ENCODE peak calls at places on chromosomes 16 and 17, in eight cellular contexts. One of them, this sample, is unnamed.

GRCh38 chr16:497258-497657 is 30.3 kb upstream of the CAPN15 start:
- DNase-seq in foreskin fibroblast: no peak
- DNase-seq in activated CD4-positive, alpha-beta T cell treated with anti-CD3 and anti-CD28 coated beads, Interleukin-2, amount 50 U/mL, for 1 hour: no peak
- DNase-seq in NCI-H1105 treated with DMSO at 0.1 percent for 48 hours: no peak
- DNase-seq in mucosa of descending colon: no peak
- DNase-seq in central memory CD8-positive, alpha-beta T cell: no peak
- DNase-seq in neural crest cell: no peak
- DNase-seq in iPS DF 19.7: no peak
- DNase-seq in this sample: no peak

GRCh38 chr17:80575057-80575875 is 30.6 kb downstream of the RPTOR start:
- DNase-seq in foreskin fibroblast: peak; percentile 68
- DNase-seq in activated CD4-positive, alpha-beta T cell treated with anti-CD3 and anti-CD28 coated beads, Interleukin-2, amount 50 U/mL, for 1 hour: peak; percentile 94
- DNase-seq in NCI-H1105 treated with DMSO at 0.1 percent for 48 hours: peak; percentile 26
- DNase-seq in mucosa of descending colon: peak; percentile 93
- DNase-seq in central memory CD8-positive, alpha-beta T cell: peak; percentile 80
- DNase-seq in neural crest cell: peak; percentile 98
- DNase-seq in iPS DF 19.7: peak; percentile 35
- DNase-seq in this sample: peak; percentile 66

GRCh38 chr17:18224053-18224427 is 1.4 kb upstream of the LLGL1 start:
- DNase-seq in foreskin fibroblast: no peak
- DNase-seq in activated CD4-positive, alpha-beta T cell treated with anti-CD3 and anti-CD28 coated beads, Interleukin-2, amount 50 U/mL, for 1 hour: no peak
- DNase-seq in NCI-H1105 treated with DMSO at 0.1 percent for 48 hours: no peak
- DNase-seq in mucosa of descending colon: no peak
- DNase-seq in central memory CD8-positive, alpha-beta T cell: no peak
- DNase-seq in neural crest cell: no peak
- DNase-seq in iPS DF 19.7: no peak
- DNase-seq in this sample: no peak

GRCh38 chr17:39838057-39838456 is 26.1 kb downstream of the IKZF3 start:
- DNase-seq in foreskin fibroblast: no peak
- DNase-seq in activated CD4-positive, alpha-beta T cell treated with anti-CD3 and anti-CD28 coated beads, Interleukin-2, amount 50 U/mL, for 1 hour: no peak
- DNase-seq in NCI-H1105 treated with DMSO at 0.1 percent for 48 hours: no peak
- DNase-seq in mucosa of descending colon: no peak
- DNase-seq in central memory CD8-positive, alpha-beta T cell: no peak
- DNase-seq in neural crest cell: no peak
- DNase-seq in iPS DF 19.7: no peak
- DNase-seq in this sample: no peak

GRCh38 chr17:37221865-37222264 is 153.9 kb upstream of the C17orf78 start:
- DNase-seq in foreskin fibroblast: no peak
- DNase-seq in activated CD4-positive, alpha-beta T cell treated with anti-CD3 and anti-CD28 coated beads, Interleukin-2, amount 50 U/mL, for 1 hour: no peak
- DNase-seq in NCI-H1105 treated with DMSO at 0.1 percent for 48 hours: no peak
- DNase-seq in mucosa of descending colon: no peak
- DNase-seq in central memory CD8-positive, alpha-beta T cell: no peak
- DNase-seq in neural crest cell: no peak
- DNase-seq in iPS DF 19.7: no peak
- DNase-seq in this sample: no peak

GRCh38 chr16:70588565-70588964 is 57.8 kb upstream of the IL34 start:
- DNase-seq in foreskin fibroblast: no peak
- DNase-seq in activated CD4-positive, alpha-beta T cell treated with anti-CD3 and anti-CD28 coated beads, Interleukin-2, amount 50 U/mL, for 1 hour: no peak
- DNase-seq in NCI-H1105 treated with DMSO at 0.1 percent for 48 hours: no peak
- DNase-seq in mucosa of descending colon: no peak
- DNase-seq in central memory CD8-positive, alpha-beta T cell: no peak
- DNase-seq in neural crest cell: no peak
- DNase-seq in iPS DF 19.7: no peak
- DNase-seq in this sample: no peak

GRCh38 chr16:56470666-56471065 is 19.3 kb downstream of the OGFOD1 start:
- DNase-seq in foreskin fibroblast: no peak
- DNase-seq in activated CD4-positive, alpha-beta T cell treated with anti-CD3 and anti-CD28 coated beads, Interleukin-2, amount 50 U/mL, for 1 hour: no peak
- DNase-seq in NCI-H1105 treated with DMSO at 0.1 percent for 48 hours: no peak
- DNase-seq in mucosa of descending colon: no peak
- DNase-seq in central memory CD8-positive, alpha-beta T cell: no peak
- DNase-seq in neural crest cell: no peak
- DNase-seq in iPS DF 19.7: no peak
- DNase-seq in this sample: no peak

GRCh38 chr16:87582221-87582965 is 19.9 kb upstream of the JPH3 start:
- DNase-seq in foreskin fibroblast: peak; percentile 69
- DNase-seq in activated CD4-positive, alpha-beta T cell treated with anti-CD3 and anti-CD28 coated beads, Interleukin-2, amount 50 U/mL, for 1 hour: no peak
- DNase-seq in NCI-H1105 treated with DMSO at 0.1 percent for 48 hours: no peak
- DNase-seq in mucosa of descending colon: peak; percentile 45
- DNase-seq in central memory CD8-positive, alpha-beta T cell: no peak
- DNase-seq in neural crest cell: no peak
- DNase-seq in iPS DF 19.7: no peak
- DNase-seq in this sample: peak; percentile 39

GRCh38 chr16:72051818-72052217 is 2.5 kb upstream of the HP start:
- DNase-seq in foreskin fibroblast: no peak
- DNase-seq in activated CD4-positive, alpha-beta T cell treated with anti-CD3 and anti-CD28 coated beads, Interleukin-2, amount 50 U/mL, for 1 hour: no peak
- DNase-seq in NCI-H1105 treated with DMSO at 0.1 percent for 48 hours: no peak
- DNase-seq in mucosa of descending colon: no peak
- DNase-seq in central memory CD8-positive, alpha-beta T cell: no peak
- DNase-seq in neural crest cell: no peak
- DNase-seq in iPS DF 19.7: no peak
- DNase-seq in this sample: no peak

GRCh38 chr17:56658648-56659047 is 65.1 kb downstream of the NOG start:
- DNase-seq in foreskin fibroblast: no peak
- DNase-seq in activated CD4-positive, alpha-beta T cell treated with anti-CD3 and anti-CD28 coated beads, Interleukin-2, amount 50 U/mL, for 1 hour: no peak
- DNase-seq in NCI-H1105 treated with DMSO at 0.1 percent for 48 hours: no peak
- DNase-seq in mucosa of descending colon: no peak
- DNase-seq in central memory CD8-positive, alpha-beta T cell: no peak
- DNase-seq in neural crest cell: no peak
- DNase-seq in iPS DF 19.7: no peak
- DNase-seq in this sample: peak; percentile 91